ENCODE peak calls at places on chromosomes 6 and 20, in seven cellular contexts. I is tibial nerve, J is ascending aorta, Z is tibial artery, F is heart right ventricle, X is transverse colon, W is esophagus squamous epithelium. D is an unnamed sample. For H3K27me3 and H3K36me3, the result is how much of the 10 kb centered on the place peaks cover.

GRCh38 chr20:53071833-53072232 is 99.7 kb downstream of the TSHZ2 start:
- DNase-seq in I (no peak), J (no peak), Z (no peak), F (no peak), X (no peak), W (no peak), D (no peak)

GRCh38 chr6:75296811-75297779 is 12.5 kb upstream of the TMEM30A start:
- DNase-seq in I (no peak), J (no peak), Z (no peak), F (no peak), X (no peak), W (no peak), D (peak)

GRCh38 chr6:18601515-18602035 is 214.4 kb downstream of the RNF144B start:
- DNase-seq in I (no peak), J (no peak), Z (no peak), F (no peak), X (no peak), W (no peak), D (no peak)

GRCh38 chr6:109523478-109523877 is 40.5 kb upstream of the ZBTB24 start:
- DNase-seq in I (no peak), J (no peak), Z (no peak), F (no peak), X (no peak), W (no peak), D (no peak)

GRCh38 chr20:8428988-8429387 is 296.9 kb downstream of the PLCB1 start:
- DNase-seq in I (no peak), J (no peak), Z (no peak), F (no peak), X (no peak), W (no peak), D (no peak)

GRCh38 chr6:105509506-105510331 is 106.8 kb upstream of the PREP start:
- DNase-seq in I (peak), J (no peak), Z (no peak), F (peak), X (no peak), W (no peak), D (peak)

GRCh38 chr6:106197441-106197840 is 111.3 kb downstream of the PRDM1 start:
- DNase-seq in I (no peak), J (no peak), Z (no peak), F (no peak), X (peak), W (no peak), D (no peak)

GRCh38 chr6:21259660-21260059 is 333.9 kb upstream of the SOX4 start:
- DNase-seq in I (no peak), J (no peak), Z (no peak), F (no peak), X (no peak), W (no peak), D (no peak)

GRCh38 chr6:131160254-131160758 is 25.0 kb downstream of the AKAP7 start:
- DNase-seq in I (no peak), J (no peak), Z (no peak), F (no peak), X (no peak), W (no peak), D (no peak)

GRCh38 chr6:168385380-168385779 is 55.6 kb upstream of the SMOC2 start:
- DNase-seq in I (no peak), J (no peak), Z (no peak), F (no peak), X (no peak), W (no peak), D (no peak)

GRCh38 chr20:3843490-3843889 is 3.1 kb upstream of the MAVS start:
- DNase-seq in I (no peak), J (no peak), Z (no peak), F (no peak), X (peak), W (no peak), D (peak)

GRCh38 chr20:46563170-46563847 is 12.9 kb upstream of the OCSTAMP start:
- DNase-seq in I (no peak), J (no peak), Z (no peak), F (no peak), X (no peak), W (no peak), D (peak)

GRCh38 chr20:48523191-48523757 is 304.5 kb downstream of the PREX1 start:
- DNase-seq in I (peak), J (no peak), Z (no peak), F (no peak), X (no peak), W (no peak), D (peak)

GRCh38 chr6:98295776-98296175 is 538.6 kb upstream of the POU3F2 start:
- DNase-seq in I (no peak), J (no peak), Z (no peak), F (no peak), X (no peak), W (no peak), D (peak)

GRCh38 chr6:136158398-136158797 is 91.7 kb downstream of the MTFR2 start:
- DNase-seq in I (peak), J (no peak), Z (no peak), F (peak), X (no peak), W (no peak), D (no peak)

GRCh38 chr6:121356575-121356974 is 22.3 kb upstream of the TBC1D32 start:
- DNase-seq in I (no peak), J (no peak), Z (no peak), F (no peak), X (no peak), W (no peak), D (no peak)

GRCh38 chr6:106556368-106556960 is 72.8 kb downstream of the RTN4IP1 start:
- DNase-seq in I (no peak), J (no peak), Z (no peak), F (no peak), X (no peak), W (no peak), D (no peak)

GRCh38 chr6:9851541-9852380 is 563.1 kb downstream of the TFAP2A start:
- DNase-seq in I (no peak), J (no peak), Z (no peak), F (no peak), X (no peak), W (no peak), D (peak)

GRCh38 chr6:148358196-148358785 is 15.7 kb downstream of the SASH1 start:
- DNase-seq in I (peak), J (no peak), Z (peak), F (no peak), X (no peak), W (no peak), D (no peak)

GRCh38 chr20:52305843-52306242 is 114.3 kb upstream of the ZFP64 start:
- DNase-seq in I (no peak), J (no peak), Z (no peak), F (no peak), X (no peak), W (no peak), D (no peak)

GRCh38 chr6:81894286-81894685 is 141.8 kb upstream of the TENT5A start:
- DNase-seq in I (no peak), J (no peak), Z (no peak), F (no peak), X (no peak), W (no peak), D (no peak)

GRCh38 chr6:71395731-71396409 is 107.3 kb downstream of the OGFRL1 start:
- DNase-seq in I (no peak), J (no peak), Z (no peak), F (no peak), X (no peak), W (no peak), D (no peak)

GRCh38 chr6:141212296-141212695 is 920.4 kb upstream of the GJE1 start:
- DNase-seq in I (no peak), J (no peak), Z (no peak), F (no peak), X (no peak), W (no peak), D (no peak)

GRCh38 chr6:13762648-13763441 is 51.2 kb upstream of the RANBP9 start:
- DNase-seq in I (peak), J (peak), Z (peak), F (no peak), X (peak), W (no peak), D (no peak)

GRCh38 chr6:79602859-79603258 is 28.3 kb upstream of the SH3BGRL2 start:
- DNase-seq in I (no peak), J (no peak), Z (no peak), F (no peak), X (no peak), W (no peak), D (no peak)

DNA sequence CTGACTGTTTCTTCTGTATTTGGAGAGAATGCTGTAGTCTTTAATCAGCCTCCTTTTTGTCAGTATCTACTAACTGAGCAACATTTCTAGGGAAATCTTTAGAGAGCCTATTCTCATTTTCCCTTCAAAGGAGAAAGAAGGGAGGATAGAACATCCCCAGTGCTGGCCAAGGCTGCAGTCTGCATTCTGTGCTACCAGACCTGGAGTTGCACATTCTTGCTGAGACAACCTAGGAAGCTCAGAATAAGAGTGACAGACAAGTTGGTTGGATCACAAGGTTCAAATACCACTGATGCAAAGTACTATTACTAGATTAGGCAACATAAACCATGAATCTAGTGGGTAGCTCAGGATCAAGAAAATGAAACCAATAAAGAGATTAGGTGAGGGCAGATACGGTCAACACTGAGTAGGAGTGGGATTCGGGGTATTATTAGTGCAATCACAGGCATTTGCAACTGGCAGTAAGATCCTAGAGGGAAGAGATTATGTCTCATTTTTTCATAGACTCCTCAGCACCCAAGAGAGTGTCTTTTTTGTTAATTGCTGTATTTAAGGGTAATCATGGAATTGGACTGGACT is 213.5 kb upstream of the FAM83B start:
- DNase-seq in I (no peak), J (no peak), Z (no peak), F (no peak), X (no peak), W (no peak), D (no peak)
- H3K4me3 ChIP-seq in I (no peak), J (no peak), Z (no peak), F (no peak), X (no peak), W (no peak), D (no peak)

GRCh38 chr6:40097590-40097989 is 163.3 kb upstream of the MOCS1 start:
- DNase-seq in I (no peak), J (no peak), Z (no peak), F (no peak), X (no peak), W (no peak), D (no peak)

DNA sequence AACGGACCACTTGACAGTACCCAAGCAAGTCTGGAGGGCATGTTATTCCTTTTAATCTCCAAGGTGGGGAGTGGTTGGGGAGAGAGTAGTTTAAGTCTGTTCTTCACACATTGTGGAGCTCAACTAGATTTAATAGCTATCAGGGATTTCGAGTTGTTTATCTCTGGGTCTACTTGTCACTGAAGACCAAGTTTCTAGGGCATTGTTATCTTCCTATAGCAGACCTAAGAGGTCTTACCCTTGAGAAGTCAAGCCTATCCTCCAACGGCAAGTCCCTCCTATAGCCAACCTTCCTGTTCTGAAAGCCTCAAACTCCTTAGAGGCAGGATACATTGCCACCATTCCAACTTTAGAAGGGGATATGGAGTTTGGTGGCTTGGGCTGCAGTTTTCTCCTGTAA is 164.5 kb upstream of the MOCS1 start:
- DNase-seq in I (no peak), J (no peak), Z (no peak), F (no peak), X (no peak), W (no peak), D (no peak)
- H3K27me3 ChIP-seq in I (under half), J (under half), Z (under half), F (under half), X (under half), W (under half), D (under half)

GRCh38 chr6:158330016-158330415 is 17.8 kb downstream of the TULP4 start:
- DNase-seq in I (no peak), J (no peak), Z (no peak), F (no peak), X (no peak), W (no peak), D (no peak)

GRCh38 chr6:158333094-158333493 is 20.8 kb downstream of the TULP4 start:
- DNase-seq in I (no peak), J (no peak), Z (no peak), F (no peak), X (no peak), W (no peak), D (no peak)

GRCh38 chr6:158334534-158334933 is 22.3 kb downstream of the TULP4 start:
- DNase-seq in I (no peak), J (no peak), Z (no peak), F (no peak), X (no peak), W (no peak), D (no peak)

GRCh38 chr6:158329531-158329930 is 17.3 kb downstream of the TULP4 start:
- DNase-seq in I (no peak), J (no peak), Z (no peak), F (no peak), X (no peak), W (no peak), D (no peak)

GRCh38 chr6:158332237-158332636 is 20.0 kb downstream of the TULP4 start:
- DNase-seq in I (no peak), J (no peak), Z (no peak), F (no peak), X (no peak), W (no peak), D (no peak)
- H3K36me3 ChIP-seq in I (under half), J (under half), Z (under half), F (under half), X (under half), W (under half), D (under half)

DNA sequence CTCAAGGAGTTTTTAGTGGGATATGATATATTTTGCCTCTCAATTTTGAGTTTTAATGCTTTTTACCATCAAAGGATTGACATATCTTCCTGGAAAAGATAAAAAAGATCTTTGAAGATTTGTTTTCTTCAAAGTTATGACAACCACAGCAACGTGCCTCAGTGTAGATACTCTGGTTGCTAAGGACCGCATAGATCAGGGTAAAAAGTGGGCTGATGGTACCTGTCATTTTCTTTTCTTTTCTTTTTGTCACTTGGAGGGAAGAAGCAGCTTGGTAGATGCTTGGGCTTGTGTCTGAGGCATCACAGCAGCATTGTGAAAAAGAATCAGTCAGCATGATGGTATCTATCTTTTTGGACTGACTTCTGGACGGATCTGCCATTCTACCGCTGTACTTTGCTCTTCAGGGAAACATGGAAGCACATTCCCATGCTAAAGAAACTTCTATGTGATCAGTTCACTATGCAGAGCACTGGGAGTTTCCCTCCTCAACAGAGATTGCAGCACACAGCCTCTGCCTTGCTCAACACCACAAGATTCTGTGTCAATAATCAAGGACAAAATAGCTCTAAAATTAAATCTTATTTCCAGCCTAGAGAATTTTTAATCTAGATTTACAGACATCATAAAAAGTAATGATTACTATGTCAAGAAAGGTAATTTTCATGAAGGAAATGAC is 54.8 kb upstream of the SGK1 start:
- DNase-seq in I (peak), J (no peak), Z (peak), F (peak), X (peak), W (no peak), D (no peak)
- H3K4me3 ChIP-seq in I (no peak), J (no peak), Z (no peak), F (no peak), X (no peak), W (no peak), D (no peak)

GRCh38 chr20:20203784-20204183 is 151.5 kb downstream of the CFAP61 start:
- DNase-seq in I (no peak), J (no peak), Z (no peak), F (no peak), X (no peak), W (no peak), D (no peak)
- H3K27me3 ChIP-seq in I (under half), J (under half), Z (under half), F (under half), X (under half), W (under half), D (under half)

GRCh38 chr20:49982346-49983122 is at the start of gene SNAI1:
- DNase-seq in I (peak), J (no peak), Z (peak), F (peak), X (peak), W (no peak), D (peak)
- H3K36me3 ChIP-seq in I (under half), J (under half), Z (under half), F (under half), X (under half), W (under half), D (under half)

GRCh38 chr20:41231850-41232249 is 85.7 kb downstream of the ZHX3 start:
- DNase-seq in I (no peak), J (no peak), Z (no peak), F (no peak), X (no peak), W (no peak), D (no peak)
- H3K4me3 ChIP-seq in I (no peak), J (no peak), Z (no peak), F (no peak), X (no peak), W (no peak), D (no peak)

GRCh38 chr20:21510995-21511394 is 2.9 kb downstream of the NKX2-2 start:
- DNase-seq in I (no peak), J (no peak), Z (no peak), F (no peak), X (no peak), W (no peak), D (no peak)
- H3K27me3 ChIP-seq in I (under half), J (under half), Z (half or more), F (half or more), X (half or more), W (half or more), D (half or more)

DNA sequence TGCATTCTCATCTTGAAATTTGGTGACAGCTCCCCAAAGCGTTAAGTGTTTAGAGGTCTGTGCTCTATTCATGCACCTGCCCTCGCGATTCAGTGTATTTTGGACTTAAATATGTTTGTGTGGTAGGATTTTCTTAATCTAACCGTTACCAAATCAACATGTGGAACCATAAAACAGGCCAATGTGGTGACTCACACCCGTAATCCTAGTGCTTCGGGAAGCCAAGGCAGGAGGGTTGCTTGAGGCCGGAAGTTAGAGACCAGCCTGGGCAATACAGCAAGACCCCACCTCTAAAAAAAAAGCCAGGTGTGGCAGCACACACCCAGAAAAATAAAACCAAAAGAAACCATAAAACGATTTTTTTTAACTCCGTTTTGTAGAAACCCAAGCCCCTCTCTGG is 31.5 kb downstream of the PYGB start:
- DNase-seq in I (no peak), J (no peak), Z (no peak), F (no peak), X (peak), W (no peak), D (no peak)
- H3K36me3 ChIP-seq in I (under half), J (half or more), Z (half or more), F (under half), X (under half), W (under half), D (under half)